ENCODE peak calls at places on chromosomes 13 and 19, in ten cellular contexts. N, V, G, E, R, J, M, H, Q and B are unnamed samples.

GRCh38 chr13:81395368-81395767 is 1054.4 kb upstream of the SPRY2 start:
- DNase-seq in N (no peak), V (peak; percentile 79), G (no peak), E (no peak), R (no peak), J (no peak), M (no peak), H (no peak), Q (no peak), B (no peak)

GRCh38 chr19:18424890-18425514 is 5.8 kb downstream of the SSBP4 start:
- DNase-seq in N (no peak), V (no peak), G (no peak), E (no peak), R (no peak), J (no peak), M (no peak), H (no peak), Q (no peak), B (no peak)

GRCh38 chr19:45638930-45639729 is at the start of gene EML2:
- DNase-seq in N (no peak), V (peak; percentile 97), G (peak; percentile 47), E (peak; percentile 72), R (no peak), J (peak; percentile 72), M (peak; percentile 73), H (no peak), Q (peak; percentile 63), B (no peak)

GRCh38 chr19:39110263-39110967 is 15.2 kb upstream of the PAK4 start:
- DNase-seq in N (peak; percentile 53), V (peak; percentile 75), G (peak; percentile 87), E (peak; percentile 74), R (no peak), J (peak; percentile 90), M (peak; percentile 76), H (no peak), Q (no peak), B (peak; percentile 73)

GRCh38 chr19:3275068-3275582 is 50.7 kb downstream of the CELF5 start:
- DNase-seq in N (peak; percentile 13), V (peak; percentile 92), G (peak; percentile 57), E (no peak), R (no peak), J (peak; percentile 83), M (peak; percentile 39), H (no peak), Q (no peak), B (no peak)

GRCh38 chr19:54609356-54609791 is 15.9 kb downstream of the LILRA1 start:
- DNase-seq in N (no peak), V (no peak), G (no peak), E (no peak), R (no peak), J (no peak), M (no peak), H (no peak), Q (no peak), B (no peak)

GRCh38 chr13:113848431-113849260 is 15.2 kb downstream of the GAS6 start:
- DNase-seq in N (no peak), V (no peak), G (no peak), E (no peak), R (no peak), J (peak; percentile 19), M (no peak), H (no peak), Q (no peak), B (no peak)

GRCh38 chr19:23547816-23548430 is 139.1 kb downstream of the ZNF675 start:
- DNase-seq in N (no peak), V (peak; percentile 1), G (no peak), E (no peak), R (no peak), J (no peak), M (no peak), H (no peak), Q (no peak), B (no peak)

GRCh38 chr19:45784096-45784495 is 1.8 kb upstream of the DMPK start:
- DNase-seq in N (no peak), V (no peak), G (no peak), E (no peak), R (no peak), J (no peak), M (no peak), H (no peak), Q (no peak), B (no peak)

GRCh38 chr19:32808236-32808635 is 61.3 kb downstream of the SLC7A9 start:
- DNase-seq in N (no peak), V (no peak), G (no peak), E (no peak), R (no peak), J (no peak), M (no peak), H (no peak), Q (no peak), B (no peak)

GRCh38 chr13:63497601-63498000 is 2082.0 kb upstream of the PCDH20 start:
- DNase-seq in N (no peak), V (no peak), G (no peak), E (no peak), R (no peak), J (no peak), M (no peak), H (no peak), Q (no peak), B (no peak)

GRCh38 chr19:2126879-2127518 is 24.4 kb downstream of the AP3D1 start:
- DNase-seq in N (no peak), V (no peak), G (no peak), E (no peak), R (no peak), J (no peak), M (no peak), H (no peak), Q (no peak), B (no peak)

GRCh38 chr19:9914315-9915207 is 21.8 kb downstream of the OLFM2 start:
- DNase-seq in N (peak; percentile 68), V (peak; percentile 92), G (peak; percentile 62), E (peak; percentile 76), R (peak; percentile 31), J (peak; percentile 84), M (peak; percentile 87), H (peak; percentile 51), Q (peak; percentile 77), B (peak; percentile 70)

GRCh38 chr19:16615788-16616187 is 12.2 kb downstream of the MED26 start:
- DNase-seq in N (no peak), V (peak; percentile 44), G (no peak), E (no peak), R (no peak), J (no peak), M (no peak), H (no peak), Q (no peak), B (no peak)

GRCh38 chr19:1132625-1133383 is 29.0 kb downstream of the GPX4 start:
- DNase-seq in N (peak; percentile 26), V (no peak), G (no peak), E (peak; percentile 66), R (no peak), J (no peak), M (peak; percentile 40), H (no peak), Q (no peak), B (no peak)

GRCh38 chr19:49470615-49470978 is 3.4 kb upstream of the FLT3LG start:
- DNase-seq in N (no peak), V (no peak), G (no peak), E (no peak), R (no peak), J (no peak), M (no peak), H (no peak), Q (no peak), B (no peak)

GRCh38 chr19:17762505-17763229 is 11.4 kb downstream of the FCHO1 start:
- DNase-seq in N (no peak), V (peak; percentile 98), G (no peak), E (no peak), R (no peak), J (no peak), M (no peak), H (no peak), Q (no peak), B (no peak)

GRCh38 chr13:107427531-107427930 is 787.8 kb downstream of the LIG4 start:
- DNase-seq in N (no peak), V (no peak), G (no peak), E (no peak), R (no peak), J (no peak), M (no peak), H (no peak), Q (no peak), B (no peak)

GRCh38 chr19:1264801-1265610 is 4.1 kb upstream of the CIRBP start:
- DNase-seq in N (no peak), V (peak; percentile 87), G (no peak), E (peak; percentile 70), R (peak; percentile 88), J (no peak), M (no peak), H (peak; percentile 73), Q (peak; percentile 82), B (no peak)

GRCh38 chr19:40143612-40144011 is 47.6 kb upstream of the MAP3K10 start:
- DNase-seq in N (no peak), V (peak; percentile 20), G (no peak), E (no peak), R (no peak), J (no peak), M (peak; percentile 59), H (no peak), Q (no peak), B (no peak)

GRCh38 chr19:33717878-33718277 is 78.8 kb upstream of the KCTD15 start:
- DNase-seq in N (no peak), V (no peak), G (no peak), E (no peak), R (no peak), J (no peak), M (no peak), H (no peak), Q (no peak), B (no peak)

GRCh38 chr13:104898484-104898883 is 1637.0 kb downstream of the EFNB2 start:
- DNase-seq in N (no peak), V (no peak), G (no peak), E (no peak), R (no peak), J (no peak), M (no peak), H (no peak), Q (no peak), B (no peak)

GRCh38 chr19:51637362-51637978 is 7.3 kb upstream of the SIGLEC5 start:
- DNase-seq in N (no peak), V (peak; percentile 59), G (no peak), E (no peak), R (no peak), J (no peak), M (no peak), H (no peak), Q (no peak), B (no peak)

GRCh38 chr19:5691205-5691929 is 1.3 kb downstream of the RPL36 start:
- DNase-seq in N (no peak), V (peak; percentile 47), G (no peak), E (peak; percentile 66), R (peak; percentile 68), J (peak; percentile 76), M (peak; percentile 47), H (peak; percentile 67), Q (peak; percentile 66), B (no peak)